ENCODE peak calls at places on chromosomes 2 and 18, in five cellular contexts. One of them, this sample, is unnamed.

GRCh38 chr2:77018219-77018618 is 504.0 kb downstream of the LRRTM4 start:
- DNase-seq in left ventricle myocardium inferior: no peak
- DNase-seq in endothelial cell of umbilical vein: no peak
- DNase-seq in HFFc6: no peak
- DNase-seq in Calu3: no peak
- DNase-seq in this sample: no peak

GRCh38 chr2:103230813-103231212 is 469.0 kb downstream of the TMEM182 start:
- DNase-seq in left ventricle myocardium inferior: no peak
- DNase-seq in endothelial cell of umbilical vein: no peak
- DNase-seq in HFFc6: no peak
- DNase-seq in Calu3: no peak
- DNase-seq in this sample: no peak

GRCh38 chr2:217370391-217370790 is 510.5 kb upstream of the TNP1 start:
- DNase-seq in left ventricle myocardium inferior: no peak
- DNase-seq in endothelial cell of umbilical vein: no peak
- DNase-seq in HFFc6: peak
- DNase-seq in Calu3: peak
- DNase-seq in this sample: peak

GRCh38 chr2:217465136-217465535 is 537.7 kb downstream of the TNS1 start:
- DNase-seq in left ventricle myocardium inferior: no peak
- DNase-seq in endothelial cell of umbilical vein: no peak
- DNase-seq in HFFc6: no peak
- DNase-seq in Calu3: no peak
- DNase-seq in this sample: peak

GRCh38 chr2:8413589-8414135 is 268.2 kb upstream of the ID2 start:
- DNase-seq in left ventricle myocardium inferior: no peak
- DNase-seq in endothelial cell of umbilical vein: no peak
- DNase-seq in HFFc6: no peak
- DNase-seq in Calu3: no peak
- DNase-seq in this sample: no peak

GRCh38 chr2:27752551-27753237 is 18.8 kb upstream of the MRPL33 start:
- DNase-seq in left ventricle myocardium inferior: no peak
- DNase-seq in endothelial cell of umbilical vein: no peak
- DNase-seq in HFFc6: no peak
- DNase-seq in Calu3: peak
- DNase-seq in this sample: no peak

GRCh38 chr2:9617749-9618148 is 13.0 kb downstream of the YWHAQ start:
- DNase-seq in left ventricle myocardium inferior: no peak
- DNase-seq in endothelial cell of umbilical vein: no peak
- DNase-seq in HFFc6: no peak
- DNase-seq in Calu3: no peak
- DNase-seq in this sample: no peak

GRCh38 chr2:237701033-237701858 is 73.9 kb downstream of the LRRFIP1 start:
- DNase-seq in left ventricle myocardium inferior: no peak
- DNase-seq in endothelial cell of umbilical vein: no peak
- DNase-seq in HFFc6: no peak
- DNase-seq in Calu3: no peak
- DNase-seq in this sample: no peak

GRCh38 chr2:66577331-66578041 is 142.6 kb downstream of the MEIS1 start:
- DNase-seq in left ventricle myocardium inferior: no peak
- DNase-seq in endothelial cell of umbilical vein: no peak
- DNase-seq in HFFc6: no peak
- DNase-seq in Calu3: peak
- DNase-seq in this sample: peak

GRCh38 chr2:42171396-42171971 is 2.3 kb downstream of the EML4 start:
- DNase-seq in left ventricle myocardium inferior: no peak
- DNase-seq in endothelial cell of umbilical vein: no peak
- DNase-seq in HFFc6: no peak
- DNase-seq in Calu3: no peak
- DNase-seq in this sample: no peak

GRCh38 chr2:23430263-23430662 is 45.3 kb downstream of the KLHL29 start:
- DNase-seq in left ventricle myocardium inferior: no peak
- DNase-seq in endothelial cell of umbilical vein: no peak
- DNase-seq in HFFc6: peak
- DNase-seq in Calu3: no peak
- DNase-seq in this sample: peak

GRCh38 chr2:173644146-173644545 is 289.5 kb downstream of the CDCA7 start:
- DNase-seq in left ventricle myocardium inferior: no peak
- DNase-seq in endothelial cell of umbilical vein: no peak
- DNase-seq in HFFc6: peak
- DNase-seq in Calu3: no peak
- DNase-seq in this sample: peak

GRCh38 chr2:120934891-120935338 is 199.2 kb downstream of the GLI2 start:
- DNase-seq in left ventricle myocardium inferior: no peak
- DNase-seq in endothelial cell of umbilical vein: no peak
- DNase-seq in HFFc6: peak
- DNase-seq in Calu3: peak
- DNase-seq in this sample: peak

GRCh38 chr2:135055182-135055786 is 3.2 kb downstream of the RAB3GAP1 start:
- DNase-seq in left ventricle myocardium inferior: no peak
- DNase-seq in endothelial cell of umbilical vein: peak
- DNase-seq in HFFc6: peak
- DNase-seq in Calu3: no peak
- DNase-seq in this sample: peak

GRCh38 chr2:186546842-186547241 is 43.0 kb upstream of the ITGAV start:
- DNase-seq in left ventricle myocardium inferior: no peak
- DNase-seq in endothelial cell of umbilical vein: no peak
- DNase-seq in HFFc6: peak
- DNase-seq in Calu3: no peak
- DNase-seq in this sample: peak

GRCh38 chr18:34651586-34652369 is 58.3 kb upstream of the DTNA start:
- DNase-seq in left ventricle myocardium inferior: no peak
- DNase-seq in endothelial cell of umbilical vein: no peak
- DNase-seq in HFFc6: no peak
- DNase-seq in Calu3: no peak
- DNase-seq in this sample: no peak

GRCh38 chr2:240718896-240719490 is 27.3 kb downstream of the AQP12A start:
- DNase-seq in left ventricle myocardium inferior: no peak
- DNase-seq in endothelial cell of umbilical vein: no peak
- DNase-seq in HFFc6: no peak
- DNase-seq in Calu3: no peak
- DNase-seq in this sample: no peak

GRCh38 chr2:110904410-110905148 is 172.2 kb downstream of the ACOXL start:
- DNase-seq in left ventricle myocardium inferior: no peak
- DNase-seq in endothelial cell of umbilical vein: no peak
- DNase-seq in HFFc6: no peak
- DNase-seq in Calu3: no peak
- DNase-seq in this sample: no peak

GRCh38 chr2:212451786-212452200 is 86.8 kb downstream of the ERBB4 start:
- DNase-seq in left ventricle myocardium inferior: no peak
- DNase-seq in endothelial cell of umbilical vein: peak
- DNase-seq in HFFc6: peak
- DNase-seq in Calu3: peak
- DNase-seq in this sample: peak

GRCh38 chr18:63451774-63452173 is 25.0 kb upstream of the SERPINB5 start:
- DNase-seq in left ventricle myocardium inferior: no peak
- DNase-seq in endothelial cell of umbilical vein: peak
- DNase-seq in HFFc6: peak
- DNase-seq in Calu3: no peak
- DNase-seq in this sample: no peak

GRCh38 chr2:150911766-150912280 is 349.8 kb downstream of the RBM43 start:
- DNase-seq in left ventricle myocardium inferior: peak
- DNase-seq in endothelial cell of umbilical vein: peak
- DNase-seq in HFFc6: peak
- DNase-seq in Calu3: no peak
- DNase-seq in this sample: peak

GRCh38 chr18:50687491-50687890 is 127.6 kb downstream of the MAPK4 start:
- DNase-seq in left ventricle myocardium inferior: no peak
- DNase-seq in endothelial cell of umbilical vein: no peak
- DNase-seq in HFFc6: no peak
- DNase-seq in Calu3: no peak
- DNase-seq in this sample: no peak

GRCh38 chr2:74708883-74709282 is 54.8 kb downstream of the SEMA4F start:
- DNase-seq in left ventricle myocardium inferior: no peak
- DNase-seq in endothelial cell of umbilical vein: peak
- DNase-seq in HFFc6: peak
- DNase-seq in Calu3: no peak
- DNase-seq in this sample: no peak

GRCh38 chr2:17542471-17542870 is 2.0 kb downstream of the VSNL1 start:
- DNase-seq in left ventricle myocardium inferior: no peak
- DNase-seq in endothelial cell of umbilical vein: no peak
- DNase-seq in HFFc6: no peak
- DNase-seq in Calu3: no peak
- DNase-seq in this sample: no peak

GRCh38 chr2:191926671-191927070 is 79.8 kb upstream of the CAVIN2 start:
- DNase-seq in left ventricle myocardium inferior: no peak
- DNase-seq in endothelial cell of umbilical vein: no peak
- DNase-seq in HFFc6: no peak
- DNase-seq in Calu3: no peak
- DNase-seq in this sample: no peak

GRCh38 chr2:193695367-193695766 is 1500.6 kb upstream of the TMEFF2 start:
- DNase-seq in left ventricle myocardium inferior: no peak
- DNase-seq in endothelial cell of umbilical vein: peak
- DNase-seq in HFFc6: no peak
- DNase-seq in Calu3: peak
- DNase-seq in this sample: peak

GRCh38 chr2:231713738-231714638 is 5.7 kb downstream of the PTMA start:
- DNase-seq in left ventricle myocardium inferior: peak
- DNase-seq in endothelial cell of umbilical vein: peak
- DNase-seq in HFFc6: peak
- DNase-seq in Calu3: peak
- DNase-seq in this sample: peak

GRCh38 chr18:78151234-78151633 is 828.4 kb upstream of the SALL3 start:
- DNase-seq in left ventricle myocardium inferior: no peak
- DNase-seq in endothelial cell of umbilical vein: no peak
- DNase-seq in HFFc6: no peak
- DNase-seq in Calu3: no peak
- DNase-seq in this sample: no peak

GRCh38 chr2:59413751-59414570 is 1139.5 kb downstream of the BCL11A start:
- DNase-seq in left ventricle myocardium inferior: no peak
- DNase-seq in endothelial cell of umbilical vein: no peak
- DNase-seq in HFFc6: no peak
- DNase-seq in Calu3: no peak
- DNase-seq in this sample: no peak

GRCh38 chr18:10252952-10253680 is 201.3 kb upstream of the APCDD1 start:
- DNase-seq in left ventricle myocardium inferior: no peak
- DNase-seq in endothelial cell of umbilical vein: no peak
- DNase-seq in HFFc6: no peak
- DNase-seq in Calu3: no peak
- DNase-seq in this sample: no peak

GRCh38 chr18:8423051-8423558 is 186.1 kb upstream of the RAB12 start:
- DNase-seq in left ventricle myocardium inferior: no peak
- DNase-seq in endothelial cell of umbilical vein: peak
- DNase-seq in HFFc6: peak
- DNase-seq in Calu3: no peak
- DNase-seq in this sample: peak

GRCh38 chr2:63881208-63881607 is 39.5 kb downstream of the UGP2 start:
- DNase-seq in left ventricle myocardium inferior: no peak
- DNase-seq in endothelial cell of umbilical vein: no peak
- DNase-seq in HFFc6: no peak
- DNase-seq in Calu3: no peak
- DNase-seq in this sample: no peak

This sample was measured in GM03348.